ENCODE peak calls at places on chromosomes 1 and 21, in eight cellular contexts. Y is stimulated activated CD4-positive, alpha-beta T cell treated with anti-CD3 and anti-CD28 coated beads, Interleukin-1b, Interleukin-23, amount 100 ng/mL, for 24 hours; W is neural crest cell; L is GDM1; O is germinal center; J is nucleus accumbens; T is uterus; Q is effector CD4-positive, alpha-beta T cell. U is an unnamed sample.

GRCh38 chr1:223500560-223501425 is 107.6 kb downstream of the CCDC185 start:
- DNase-seq in Q (no peak), W (no peak), J (peak), O (no peak), L (no peak), Y (no peak), T (no peak), U (no peak)

GRCh38 chr1:183945432-183946308 is 91.9 kb downstream of the COLGALT2 start:
- DNase-seq in Y (no peak), O (no peak), J (no peak), T (no peak), Q (no peak), W (peak), L (no peak), U (no peak)

GRCh38 chr1:170967042-170967910 is 31.9 kb downstream of the MROH9 start:
- DNase-seq in O (peak), L (no peak), T (no peak), Q (no peak), J (no peak), W (no peak), Y (no peak), U (no peak)

GRCh38 chr1:51421961-51422360 is 91.6 kb upstream of the TTC39A start:
- DNase-seq in Q (no peak), J (no peak), Y (no peak), W (no peak), L (no peak), T (no peak), O (peak), U (no peak)

GRCh38 chr1:59433440-59433813 is 136.5 kb downstream of the FGGY start:
- DNase-seq in O (no peak), Q (no peak), Y (no peak), L (no peak), T (no peak), J (no peak), W (no peak), U (no peak)

GRCh38 chr1:169044296-169044695 is 62.2 kb upstream of the ATP1B1 start:
- DNase-seq in O (no peak), J (no peak), Q (peak), Y (no peak), W (no peak), T (no peak), L (peak), U (no peak)

GRCh38 chr1:212455406-212456165 is 22.9 kb downstream of the NENF start:
- DNase-seq in T (peak), Y (peak), O (peak), W (peak), J (peak), L (peak), Q (peak), U (peak)

GRCh38 chr1:220999872-221000863 is 120.9 kb downstream of the HLX start:
- DNase-seq in J (no peak), T (no peak), Y (no peak), W (no peak), Q (no peak), L (no peak), O (no peak), U (no peak)

GRCh38 chr1:23745515-23745914 is 2.2 kb downstream of the ELOA start:
- DNase-seq in L (no peak), T (no peak), Q (no peak), O (peak), Y (no peak), W (no peak), J (no peak), U (no peak)

GRCh38 chr21:46600305-46600704 is 4.6 kb downstream of the S100B start:
- DNase-seq in O (no peak), Q (no peak), W (no peak), Y (no peak), L (no peak), T (no peak), J (no peak), U (no peak)

GRCh38 chr1:231923461-231924132 is 297.0 kb downstream of the DISC1 start:
- DNase-seq in O (no peak), Q (no peak), J (no peak), Y (no peak), T (no peak), W (peak), L (no peak), U (no peak)

GRCh38 chr1:227094249-227094966 is 154.3 kb downstream of the COQ8A start:
- DNase-seq in L (no peak), J (no peak), O (no peak), Y (no peak), Q (no peak), W (no peak), T (no peak), U (no peak)

GRCh38 chr1:36349839-36350238 is 26.4 kb upstream of the EVA1B start:
- DNase-seq in O (no peak), L (no peak), J (no peak), W (no peak), Y (no peak), T (no peak), Q (no peak), U (no peak)

GRCh38 chr1:75514270-75514669 is 96.6 kb downstream of the SLC44A5 start:
- DNase-seq in T (no peak), O (no peak), L (no peak), J (no peak), W (no peak), Y (no peak), Q (no peak), U (no peak)

GRCh38 chr21:45383111-45383614 is 21.8 kb upstream of the COL18A1 start:
- DNase-seq in W (no peak), L (no peak), O (no peak), J (no peak), Q (no peak), Y (no peak), T (peak), U (peak)

GRCh38 chr1:64061430-64062104 is 141.9 kb upstream of the UBE2U start:
- DNase-seq in Q (no peak), Y (no peak), J (no peak), T (no peak), L (no peak), O (no peak), W (no peak), U (no peak)

GRCh38 chr1:43460988-43461693 is 7.4 kb upstream of the HYI start:
- DNase-seq in T (no peak), Y (no peak), W (no peak), O (no peak), J (no peak), Q (no peak), L (no peak), U (no peak)

GRCh38 chr1:109610609-109611307 is 8.7 kb downstream of the GNAT2 start:
- DNase-seq in Y (no peak), J (no peak), O (no peak), Q (no peak), T (no peak), W (no peak), L (no peak), U (no peak)

GRCh38 chr1:223742861-223743517 is 30.6 kb downstream of the CAPN2 start:
- DNase-seq in L (no peak), T (no peak), J (no peak), O (no peak), W (no peak), Y (no peak), Q (no peak), U (no peak)